ENCODE peak calls at places on chromosome 15, in five cellular contexts. One of them, this sample, is unnamed.

GRCh38 chr15:88688394-88688933 is 49.6 kb downstream of the ISG20 start:
- DNase-seq in stimulated activated CD4-positive, alpha-beta T cell treated with anti-CD3 and anti-CD28 coated beads, Interleukin-4, amount 100 ng/mL, for 48 hours: no peak
- DNase-seq in amniotic stem cell: no peak
- DNase-seq in A549: no peak
- DNase-seq in neural crest cell: no peak
- DNase-seq in this sample: no peak

GRCh38 chr15:100434038-100434437 is 92.3 kb upstream of the ADAMTS17 start:
- DNase-seq in stimulated activated CD4-positive, alpha-beta T cell treated with anti-CD3 and anti-CD28 coated beads, Interleukin-4, amount 100 ng/mL, for 48 hours: no peak
- DNase-seq in neural crest cell: no peak
- DNase-seq in A549: no peak
- DNase-seq in amniotic stem cell: no peak
- DNase-seq in this sample: no peak

GRCh38 chr15:29838352-29839010 is 16.2 kb upstream of the TJP1 start:
- DNase-seq in neural crest cell: no peak
- DNase-seq in stimulated activated CD4-positive, alpha-beta T cell treated with anti-CD3 and anti-CD28 coated beads, Interleukin-4, amount 100 ng/mL, for 48 hours: no peak
- DNase-seq in A549: no peak
- DNase-seq in amniotic stem cell: no peak
- DNase-seq in this sample: no peak

GRCh38 chr15:96285306-96285705 is 45.2 kb upstream of the NR2F2 start:
- DNase-seq in A549: no peak
- DNase-seq in neural crest cell: no peak
- DNase-seq in stimulated activated CD4-positive, alpha-beta T cell treated with anti-CD3 and anti-CD28 coated beads, Interleukin-4, amount 100 ng/mL, for 48 hours: no peak
- DNase-seq in amniotic stem cell: peak; percentile 18
- DNase-seq in this sample: no peak

GRCh38 chr15:79035111-79035601 is 55.4 kb downstream of the RASGRF1 start:
- DNase-seq in A549: no peak
- DNase-seq in amniotic stem cell: no peak
- DNase-seq in stimulated activated CD4-positive, alpha-beta T cell treated with anti-CD3 and anti-CD28 coated beads, Interleukin-4, amount 100 ng/mL, for 48 hours: no peak
- DNase-seq in neural crest cell: no peak
- DNase-seq in this sample: no peak

GRCh38 chr15:40925495-40925862 is 3.7 kb upstream of the DLL4 start:
- DNase-seq in amniotic stem cell: no peak
- DNase-seq in neural crest cell: no peak
- DNase-seq in A549: no peak
- DNase-seq in stimulated activated CD4-positive, alpha-beta T cell treated with anti-CD3 and anti-CD28 coated beads, Interleukin-4, amount 100 ng/mL, for 48 hours: no peak
- DNase-seq in this sample: no peak

GRCh38 chr15:53323197-53323596 is 436.3 kb downstream of the WDR72 start:
- DNase-seq in stimulated activated CD4-positive, alpha-beta T cell treated with anti-CD3 and anti-CD28 coated beads, Interleukin-4, amount 100 ng/mL, for 48 hours: no peak
- DNase-seq in A549: no peak
- DNase-seq in amniotic stem cell: no peak
- DNase-seq in neural crest cell: no peak
- DNase-seq in this sample: no peak

GRCh38 chr15:41862515-41863116 is 24.0 kb downstream of the PLA2G4B start:
- DNase-seq in stimulated activated CD4-positive, alpha-beta T cell treated with anti-CD3 and anti-CD28 coated beads, Interleukin-4, amount 100 ng/mL, for 48 hours: no peak
- DNase-seq in A549: no peak
- DNase-seq in amniotic stem cell: no peak
- DNase-seq in neural crest cell: no peak
- DNase-seq in this sample: peak; percentile 15

GRCh38 chr15:95175914-95176658 is 944.7 kb downstream of the MCTP2 start:
- DNase-seq in amniotic stem cell: no peak
- DNase-seq in stimulated activated CD4-positive, alpha-beta T cell treated with anti-CD3 and anti-CD28 coated beads, Interleukin-4, amount 100 ng/mL, for 48 hours: no peak
- DNase-seq in neural crest cell: no peak
- DNase-seq in A549: no peak
- DNase-seq in this sample: no peak

GRCh38 chr15:57085267-57085666 is 166.8 kb downstream of the TCF12 start:
- DNase-seq in A549: no peak
- DNase-seq in neural crest cell: no peak
- DNase-seq in amniotic stem cell: no peak
- DNase-seq in stimulated activated CD4-positive, alpha-beta T cell treated with anti-CD3 and anti-CD28 coated beads, Interleukin-4, amount 100 ng/mL, for 48 hours: no peak
- DNase-seq in this sample: no peak

GRCh38 chr15:90481023-90481422 is 48.7 kb upstream of the CRTC3 start:
- DNase-seq in neural crest cell: no peak
- DNase-seq in amniotic stem cell: no peak
- DNase-seq in A549: no peak
- DNase-seq in stimulated activated CD4-positive, alpha-beta T cell treated with anti-CD3 and anti-CD28 coated beads, Interleukin-4, amount 100 ng/mL, for 48 hours: no peak
- DNase-seq in this sample: no peak

GRCh38 chr15:73296621-73297353 is 72.0 kb downstream of the HCN4 start:
- DNase-seq in stimulated activated CD4-positive, alpha-beta T cell treated with anti-CD3 and anti-CD28 coated beads, Interleukin-4, amount 100 ng/mL, for 48 hours: no peak
- DNase-seq in amniotic stem cell: no peak
- DNase-seq in neural crest cell: no peak
- DNase-seq in A549: no peak
- DNase-seq in this sample: no peak